ENCODE peak calls at places on chromosomes 3 and 15, in nine cellular contexts. Q is AG09319, H is epithelial cell of esophagus, S is choroid plexus epithelial cell, T is HFFc6, R is spleen, A is mesothelial cell of epicardium, L is right lobe of liver, W is left lung. M is an unnamed sample.

GRCh38 chr3:102038477-102039142 is 189.3 kb downstream of the NFKBIZ start:
- DNase-seq in T (no peak), L (no peak), S (no peak), H (no peak), W (no peak), Q (no peak), A (no peak), R (no peak), M (no peak)

GRCh38 chr3:146308682-146309081 is 57.8 kb upstream of the PLSCR4 start:
- DNase-seq in T (peak), Q (peak), A (no peak), L (no peak), H (no peak), S (peak), R (no peak), W (no peak), M (no peak)

GRCh38 chr3:45943207-45943846 is at the start of gene CXCR6:
- DNase-seq in T (peak), W (no peak), L (no peak), S (peak), H (no peak), Q (no peak), A (no peak), R (no peak), M (peak)

GRCh38 chr3:126954141-126954845 is 28.6 kb upstream of the PLXNA1 start:
- DNase-seq in H (peak), L (peak), R (peak), W (peak), A (no peak), S (no peak), T (peak), Q (no peak), M (no peak)

GRCh38 chr3:187315872-187316271 is 24.3 kb upstream of the MASP1 start:
- DNase-seq in Q (no peak), S (no peak), R (no peak), T (peak), A (no peak), H (no peak), W (no peak), L (no peak), M (no peak)

GRCh38 chr3:112671930-112672715 is 31.2 kb upstream of the CCDC80 start:
- DNase-seq in R (no peak), W (no peak), A (no peak), L (no peak), T (peak), H (peak), Q (peak), S (peak), M (no peak)

GRCh38 chr15:73732911-73733310 is 20.2 kb downstream of the INSYN1 start:
- DNase-seq in H (peak), W (no peak), A (no peak), L (no peak), T (no peak), S (no peak), Q (no peak), R (no peak), M (no peak)

GRCh38 chr3:7610634-7611033 is 749.7 kb downstream of the GRM7 start:
- DNase-seq in T (no peak), S (no peak), A (no peak), H (no peak), Q (no peak), L (no peak), R (no peak), W (no peak), M (no peak)

GRCh38 chr3:111737712-111738097 is 121.4 kb upstream of the PHLDB2 start:
- DNase-seq in Q (peak), W (no peak), A (no peak), T (peak), R (no peak), L (no peak), H (peak), S (peak), M (no peak)

GRCh38 chr3:50342818-50343633 is 2.4 kb upstream of the RASSF1 start:
- DNase-seq in L (no peak), S (no peak), H (no peak), Q (no peak), W (no peak), T (no peak), R (peak), A (no peak), M (no peak)

GRCh38 chr15:71375934-71376333 is 260.7 kb downstream of the THSD4 start:
- DNase-seq in T (no peak), Q (no peak), H (peak), L (no peak), W (no peak), A (no peak), S (no peak), R (no peak), M (no peak)

GRCh38 chr3:180594631-180595348 is 7.2 kb upstream of the TTC14 start:
- DNase-seq in W (no peak), Q (no peak), R (no peak), S (peak), L (no peak), A (no peak), H (peak), T (peak), M (no peak)

GRCh38 chr15:63374686-63375520 is 6.7 kb downstream of the CA12 start:
- DNase-seq in Q (no peak), R (peak), S (peak), H (peak), T (peak), L (no peak), W (peak), A (no peak), M (no peak)

GRCh38 chr3:107956991-107957467 is 133.8 kb downstream of the CD47 start:
- DNase-seq in R (no peak), H (no peak), S (no peak), W (peak), L (no peak), T (no peak), A (no peak), Q (peak), M (no peak)

DNA sequence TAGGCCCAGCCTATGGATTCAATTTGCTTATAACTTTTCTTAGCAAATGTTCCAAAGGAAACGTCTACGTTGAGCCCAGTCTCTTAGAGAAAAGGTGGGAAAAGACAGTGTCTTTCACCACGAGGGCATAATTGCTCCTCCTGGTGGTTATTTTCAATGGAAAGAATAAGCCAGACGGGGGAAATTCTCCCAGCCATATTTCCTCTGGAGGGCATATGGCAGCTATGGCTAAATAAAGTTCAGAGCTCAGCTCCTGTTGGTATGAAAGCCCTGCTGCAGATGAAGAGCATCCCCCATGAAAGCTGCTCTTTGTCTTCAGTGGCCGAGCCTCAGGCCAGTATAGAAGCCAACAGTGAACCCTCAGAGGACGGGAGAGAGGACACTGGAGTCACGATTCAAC is 297.9 kb downstream of the RYR3 start:
- DNase-seq in S (peak), T (no peak), H (peak), A (no peak), L (no peak), R (no peak), Q (no peak), W (no peak), M (no peak)
- TF ChIP-seq CTCF in S (peak), T (peak), H (peak), A (no peak), L (no peak), R (no peak), Q (peak), W (no peak), M (no peak)

GRCh38 chr3:48656061-48656840 is 6.4 kb downstream of the CELSR3 start:
- DNase-seq in T (peak), Q (no peak), W (peak), A (peak), H (peak), R (peak), L (peak), S (peak), M (peak)
- TF ChIP-seq CTCF in T (peak), Q (peak), W (peak), A (peak), H (peak), R (peak), L (peak), S (peak), M (peak)

GRCh38 chr15:77097921-77098320 is 27.0 kb upstream of the TSPAN3 start:
- DNase-seq in W (no peak), Q (no peak), A (no peak), L (no peak), S (no peak), H (no peak), T (no peak), R (no peak), M (no peak)

GRCh38 chr15:77096541-77096940 is 25.6 kb upstream of the TSPAN3 start:
- DNase-seq in R (no peak), W (no peak), T (no peak), H (no peak), A (no peak), S (no peak), Q (no peak), L (no peak), M (no peak)

GRCh38 chr15:77096131-77096530 is 25.2 kb upstream of the TSPAN3 start:
- DNase-seq in H (peak), S (peak), A (no peak), T (no peak), L (no peak), Q (no peak), W (no peak), R (no peak), M (no peak)

GRCh38 chr15:77097317-77097721 is 26.4 kb upstream of the TSPAN3 start:
- DNase-seq in A (no peak), S (no peak), T (no peak), R (no peak), H (no peak), W (no peak), Q (no peak), L (no peak), M (no peak)

DNA sequence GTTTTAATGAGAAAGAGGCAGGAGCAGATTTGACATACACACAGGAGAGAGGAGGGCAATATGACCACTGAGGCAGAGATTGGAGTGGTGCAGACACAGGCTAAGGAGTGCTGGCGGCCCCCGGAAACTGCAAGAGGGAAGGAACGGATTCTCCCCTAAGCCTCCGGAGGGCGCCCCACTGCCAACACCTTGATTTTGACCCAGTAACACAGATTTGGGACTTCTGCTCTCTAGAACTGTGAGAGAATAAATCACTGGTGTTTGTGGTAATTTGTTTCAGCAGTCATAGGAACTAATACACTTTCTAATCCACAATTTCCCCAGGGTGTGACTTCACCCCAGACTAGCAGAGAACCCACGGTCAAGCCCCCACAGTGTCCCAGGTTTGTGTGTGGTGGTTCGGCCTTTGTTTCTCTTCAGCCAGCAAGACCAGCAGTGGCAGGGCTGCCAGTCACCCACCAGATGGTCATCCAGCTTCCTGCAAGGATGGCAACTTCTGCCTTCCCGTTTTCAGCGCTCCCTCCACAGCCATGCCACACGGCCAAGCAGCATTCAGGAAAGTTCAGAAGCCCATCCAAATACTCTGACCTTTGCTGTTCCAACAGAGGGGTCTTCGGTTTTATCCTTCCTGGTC is 23.6 kb upstream of the TSPAN3 start:
- DNase-seq in W (no peak), A (no peak), S (no peak), Q (no peak), R (no peak), L (no peak), H (no peak), T (no peak), M (no peak)
- TF ChIP-seq CTCF in W (no peak), A (no peak), S (peak), Q (peak), R (no peak), L (no peak), H (no peak), T (peak), M (no peak)

GRCh38 chr15:101250931-101251829 is 668 bp downstream of the CHSY1 start:
- DNase-seq in H (peak), S (peak), T (peak), R (peak), W (no peak), A (peak), L (peak), Q (no peak), M (peak)

GRCh38 chr15:101254157-101255065 is 2.6 kb upstream of the CHSY1 start:
- DNase-seq in W (no peak), L (no peak), T (no peak), R (no peak), S (no peak), H (no peak), A (no peak), Q (no peak), M (no peak)

GRCh38 chr15:101252836-101253235 is 988 bp upstream of the CHSY1 start:
- DNase-seq in T (no peak), A (no peak), R (no peak), W (no peak), S (no peak), Q (no peak), H (peak), L (no peak), M (no peak)

GRCh38 chr15:101250331-101250730 is 1.5 kb downstream of the CHSY1 start:
- DNase-seq in R (no peak), Q (peak), H (peak), A (no peak), L (no peak), T (peak), W (no peak), S (peak), M (no peak)

GRCh38 chr15:101251830-101252820 is at the start of gene CHSY1:
- DNase-seq in A (peak), L (peak), H (peak), S (peak), R (peak), W (peak), T (peak), Q (peak), M (peak)
- TF ChIP-seq CTCF in A (no peak), L (peak), H (no peak), S (no peak), R (no peak), W (no peak), T (peak), Q (peak), M (no peak)

DNA sequence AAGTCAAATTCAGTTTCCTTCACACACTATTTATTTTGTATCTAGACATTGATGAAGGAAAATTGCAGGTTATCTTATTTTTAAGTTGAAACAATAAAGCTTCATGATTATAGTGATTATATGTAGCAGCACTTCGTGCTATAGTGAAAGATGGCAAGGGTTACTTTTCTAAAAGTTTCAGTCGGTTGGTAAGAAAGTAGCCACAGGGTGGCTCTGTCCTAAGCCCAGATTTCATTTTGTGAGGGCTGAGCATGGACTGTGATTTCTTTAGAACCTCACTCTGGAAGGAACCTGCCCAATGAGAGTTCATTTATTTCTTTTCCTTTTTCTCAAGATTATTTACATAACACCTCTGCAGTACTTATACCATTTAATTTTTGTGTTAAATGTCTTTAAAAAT is 66.5 kb downstream of the NME9 start:
- DNase-seq in H (no peak), Q (no peak), T (no peak), W (no peak), L (no peak), A (no peak), R (no peak), S (peak), M (no peak)
- TF ChIP-seq CTCF in H (peak), Q (no peak), T (peak), W (no peak), L (no peak), A (no peak), R (no peak), S (peak), M (no peak)

DNA sequence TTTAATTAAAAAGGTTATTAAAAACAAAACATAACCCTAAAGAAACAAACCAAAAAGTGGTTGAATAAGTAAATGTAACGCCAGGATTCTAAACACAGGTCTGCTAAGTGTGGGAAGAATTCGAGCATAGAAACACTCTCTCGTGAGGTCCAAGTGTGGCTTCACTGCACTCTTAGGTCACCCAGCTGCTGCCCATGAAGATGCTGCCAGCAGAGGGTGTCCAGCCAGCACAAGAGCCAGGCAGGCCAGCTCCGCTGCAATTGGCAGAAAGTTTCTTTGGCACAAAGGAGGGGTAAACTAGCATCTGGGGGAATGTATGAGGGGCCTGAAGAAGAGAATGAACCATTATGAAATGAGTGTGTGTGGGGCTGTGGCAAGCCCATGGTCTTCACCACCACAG is 215.7 kb upstream of the FEZF2 start:
- DNase-seq in L (no peak), H (no peak), S (no peak), A (no peak), R (no peak), W (no peak), Q (no peak), T (no peak), M (no peak)
- TF ChIP-seq CTCF in L (no peak), H (no peak), S (peak), A (no peak), R (no peak), W (no peak), Q (no peak), T (peak), M (no peak)

M was measured in CD8-positive, alpha-beta T cell.